ENCODE peak calls at places on chromosomes 11 and 22, in six cellular contexts. S, U, A, I, C and P are unnamed samples.

GRCh38 chr22:23218867-23219251 is 38.5 kb downstream of the BCR start:
- DNase-seq in C (no peak), S (peak), I (no peak), A (no peak), U (peak), P (no peak)

GRCh38 chr11:71200761-71201160 is 51.6 kb downstream of the SHANK2 start:
- DNase-seq in U (no peak), S (no peak), C (no peak), A (no peak), I (no peak), P (no peak)

GRCh38 chr11:125532668-125533067 is 36.6 kb upstream of the FEZ1 start:
- DNase-seq in U (no peak), S (no peak), C (no peak), I (no peak), A (no peak), P (no peak)

GRCh38 chr22:42229455-42230149 is 40.9 kb downstream of the TCF20 start:
- DNase-seq in C (peak), S (no peak), I (no peak), U (no peak), A (no peak), P (peak)

GRCh38 chr11:57464343-57465181 is 4.2 kb downstream of the RTN4RL2 start:
- DNase-seq in U (no peak), A (no peak), I (no peak), S (no peak), C (no peak), P (no peak)

GRCh38 chr22:49934144-49934890 is 15.9 kb downstream of the CRELD2 start:
- DNase-seq in S (peak), A (no peak), C (peak), I (no peak), U (peak), P (peak)

GRCh38 chr11:134228625-134229024 is 4.2 kb downstream of the VPS26B start:
- DNase-seq in C (no peak), U (no peak), I (no peak), S (no peak), A (peak), P (no peak)

GRCh38 chr11:116928102-116928777 is 90.8 kb upstream of the APOA1 start:
- DNase-seq in A (no peak), S (no peak), C (no peak), U (no peak), I (no peak), P (no peak)

GRCh38 chr22:49764151-49764581 is 63.5 kb downstream of the BRD1 start:
- DNase-seq in C (no peak), U (no peak), I (no peak), A (no peak), S (peak), P (no peak)

GRCh38 chr11:125950696-125951645 is 5.1 kb downstream of the VSIG10L2 start:
- DNase-seq in S (no peak), U (peak), A (no peak), I (no peak), C (peak), P (peak)

GRCh38 chr11:78020248-78020647 is 2.8 kb downstream of the KCTD14 start:
- DNase-seq in I (no peak), C (peak), U (no peak), S (no peak), A (no peak), P (no peak)

GRCh38 chr22:20532256-20532993 is 25.0 kb downstream of the MED15 start:
- DNase-seq in S (no peak), C (peak), I (no peak), U (no peak), A (no peak), P (no peak)